ENCODE peak calls at places on chromosomes 3 and 15, in eight cellular contexts. X is cardiac muscle cell, F is colonic mucosa, A is retinal pigment epithelial cell, V is esophagus squamous epithelium, E is spleen, J is IMR-90, S is psoas muscle. B is an unnamed sample.

GRCh38 chr15:55907797-55908196 is 85.6 kb downstream of the NEDD4 start:
- DNase-seq in X (no peak), F (no peak), A (peak), V (no peak), E (no peak), J (peak), S (no peak), B (peak)

GRCh38 chr15:65245096-65245849 is 34.0 kb upstream of the CILP start:
- DNase-seq in X (peak), F (peak), A (no peak), V (no peak), E (no peak), J (peak), S (peak), B (peak)

GRCh38 chr3:21158801-21159564 is 592.0 kb downstream of the ZNF385D start:
- DNase-seq in X (no peak), F (no peak), A (no peak), V (no peak), E (no peak), J (peak), S (no peak), B (peak)

GRCh38 chr3:156973954-156974353 is 147.8 kb downstream of the LEKR1 start:
- DNase-seq in X (no peak), F (no peak), A (no peak), V (no peak), E (no peak), J (no peak), S (no peak), B (no peak)

GRCh38 chr3:72246685-72247084 is 461.7 kb upstream of the PROK2 start:
- DNase-seq in X (no peak), F (no peak), A (no peak), V (no peak), E (no peak), J (no peak), S (no peak), B (no peak)

GRCh38 chr3:59254433-59254832 is 204.6 kb upstream of the CFAP20DC start:
- DNase-seq in X (no peak), F (no peak), A (no peak), V (no peak), E (no peak), J (no peak), S (no peak), B (no peak)

GRCh38 chr3:41580274-41580959 is 381.1 kb downstream of the CTNNB1 start:
- DNase-seq in X (no peak), F (no peak), A (no peak), V (no peak), E (no peak), J (no peak), S (no peak), B (no peak)

GRCh38 chr15:61057830-61058529 is 171.1 kb downstream of the RORA start:
- DNase-seq in X (no peak), F (no peak), A (no peak), V (no peak), E (no peak), J (peak), S (no peak), B (peak)

GRCh38 chr15:71250936-71251468 is 135.7 kb downstream of the THSD4 start:
- DNase-seq in X (no peak), F (no peak), A (no peak), V (no peak), E (no peak), J (no peak), S (no peak), B (peak)

GRCh38 chr3:178048768-178049167 is 487.5 kb upstream of the KCNMB2 start:
- DNase-seq in X (no peak), F (no peak), A (no peak), V (no peak), E (no peak), J (peak), S (no peak), B (peak)

GRCh38 chr15:63892794-63893441 is 59.2 kb upstream of the HERC1 start:
- DNase-seq in X (no peak), F (peak), A (no peak), V (no peak), E (peak), J (no peak), S (no peak), B (no peak)

GRCh38 chr3:152574461-152575079 is 260.4 kb upstream of the P2RY1 start:
- DNase-seq in X (peak), F (peak), A (no peak), V (no peak), E (no peak), J (peak), S (peak), B (peak)

GRCh38 chr3:184003187-184003967 is 14.3 kb downstream of the ABCC5 start:
- DNase-seq in X (no peak), F (no peak), A (peak), V (no peak), E (no peak), J (peak), S (no peak), B (peak)

DNA sequence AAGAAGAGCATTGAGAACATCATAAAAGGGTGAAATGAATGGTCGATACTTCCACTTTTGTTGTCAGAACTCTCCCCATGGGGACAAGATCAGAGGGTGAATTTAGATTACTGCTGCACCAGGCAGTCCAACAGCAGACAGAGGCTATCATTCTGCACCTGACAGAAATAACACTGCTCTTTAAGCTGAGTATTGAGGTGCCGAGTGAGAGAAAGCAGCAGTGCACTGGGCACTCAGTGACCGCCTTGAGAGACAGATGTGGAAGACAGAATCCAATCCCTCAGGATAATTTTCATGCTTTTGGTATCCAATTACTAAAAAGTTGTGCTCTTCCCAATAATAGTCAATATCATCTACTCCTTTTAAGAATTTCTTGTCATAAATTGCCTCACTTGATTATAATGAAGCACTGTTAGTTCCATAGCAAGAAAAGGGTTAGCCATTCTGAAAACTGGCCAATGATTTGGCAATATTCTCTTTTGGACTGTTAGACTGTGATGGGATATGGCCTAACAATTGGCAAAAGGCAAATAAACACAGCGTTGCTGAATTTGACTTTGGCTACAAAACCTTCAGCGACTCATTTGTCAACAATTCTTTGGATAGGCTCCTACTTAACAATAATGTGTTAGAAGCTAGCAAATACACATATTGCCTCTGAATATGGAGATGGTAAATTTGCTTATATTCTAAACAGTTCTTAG is 5.5 kb downstream of the FGF7 start:
- DNase-seq in X (peak), F (no peak), A (no peak), V (no peak), E (no peak), J (peak), S (no peak), B (peak)
- H3K4me3 ChIP-seq in X (no peak), F (peak), A (no peak), V (no peak), E (no peak), J (peak), S (peak), B (peak)

GRCh38 chr3:45065373-45065720 is 39.2 kb downstream of the CLEC3B start:
- DNase-seq in X (no peak), F (no peak), A (no peak), V (no peak), E (no peak), J (no peak), S (no peak), B (no peak)
- H3K4me3 ChIP-seq in X (no peak), F (no peak), A (no peak), V (no peak), E (no peak), J (no peak), S (no peak), B (no peak)

DNA sequence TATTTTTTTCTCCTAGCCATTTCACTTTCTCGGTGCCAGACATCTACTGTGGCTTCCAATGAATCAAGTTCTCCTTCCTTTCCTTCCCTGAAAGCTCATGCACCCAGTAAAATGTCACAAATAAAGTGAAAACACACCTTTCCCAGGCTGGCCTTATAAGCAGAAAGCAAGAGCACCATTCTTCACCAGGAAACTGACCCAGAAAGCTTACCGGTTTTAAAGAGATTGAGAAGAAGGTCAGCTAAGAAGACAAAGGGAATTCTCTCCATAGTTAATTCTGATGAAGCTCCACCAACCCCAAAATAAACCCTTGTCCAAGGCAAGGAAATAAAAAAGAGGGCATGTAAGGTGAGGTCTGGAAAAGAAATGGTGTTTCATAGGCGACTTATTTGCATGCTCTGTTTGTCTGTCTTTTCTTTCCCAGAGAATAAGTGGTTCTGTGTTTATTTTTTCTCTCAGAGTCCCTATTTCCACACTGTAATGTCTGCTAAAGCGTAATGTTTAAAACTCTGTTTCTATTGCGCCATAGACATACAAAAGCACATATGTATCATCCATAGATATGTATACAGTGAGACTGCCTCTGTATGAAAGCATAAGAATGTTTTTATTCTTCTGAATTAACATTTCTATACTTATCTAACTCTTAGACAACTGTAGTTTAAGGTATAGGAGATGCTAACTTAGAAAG is 2.8 kb downstream of the LSAMP start:
- DNase-seq in X (no peak), F (no peak), A (no peak), V (no peak), E (no peak), J (peak), S (no peak), B (no peak)
- H3K4me3 ChIP-seq in X (no peak), F (no peak), A (no peak), V (no peak), E (no peak), J (no peak), S (no peak), B (no peak)

GRCh38 chr15:41789237-41789636 is 15.0 kb downstream of the MAPKBP1 start:
- DNase-seq in X (peak), F (no peak), A (peak), V (no peak), E (no peak), J (no peak), S (no peak), B (no peak)
- H3K4me3 ChIP-seq in X (no peak), F (no peak), A (no peak), V (no peak), E (no peak), J (no peak), S (no peak), B (no peak)

GRCh38 chr3:19702416-19703078 is 231.5 kb downstream of the EFHB start:
- DNase-seq in X (peak), F (peak), A (no peak), V (no peak), E (no peak), J (no peak), S (no peak), B (no peak)
- H3K4me3 ChIP-seq in X (peak), F (no peak), A (no peak), V (no peak), E (no peak), J (no peak), S (no peak), B (no peak)

GRCh38 chr15:73142802-73143762 is 90.8 kb downstream of the NEO1 start:
- DNase-seq in X (no peak), F (no peak), A (no peak), V (no peak), E (no peak), J (no peak), S (no peak), B (no peak)

GRCh38 chr15:73143763-73144155 is 91.5 kb downstream of the NEO1 start:
- DNase-seq in X (no peak), F (no peak), A (no peak), V (no peak), E (no peak), J (no peak), S (no peak), B (no peak)

GRCh38 chr15:73140154-73140553 is 87.9 kb downstream of the NEO1 start:
- DNase-seq in X (no peak), F (no peak), A (no peak), V (no peak), E (no peak), J (no peak), S (no peak), B (no peak)

GRCh38 chr15:73141216-73141900 is 89.1 kb downstream of the NEO1 start:
- DNase-seq in X (no peak), F (no peak), A (no peak), V (no peak), E (no peak), J (no peak), S (no peak), B (no peak)

GRCh38 chr15:73139416-73140082 is 87.3 kb downstream of the NEO1 start:
- DNase-seq in X (no peak), F (no peak), A (no peak), V (no peak), E (no peak), J (peak), S (no peak), B (peak)
- H3K4me3 ChIP-seq in X (no peak), F (no peak), A (no peak), V (no peak), E (no peak), J (no peak), S (no peak), B (no peak)